ENCODE peak calls at places on chromosomes 1 and 21, in four cellular contexts. E is GM23338; K is activated CD8-positive, alpha-beta memory T cell treated with anti-CD3 and anti-CD28 coated beads for 4 hours; H is brain microvascular endothelial cell. M is an unnamed sample.

GRCh38 chr1:8825985-8826481 is 8.6 kb upstream of the RERE start:
- DNase-seq in E (no peak), K (no peak), H (peak), M (no peak)

GRCh38 chr1:75233302-75233929 is 99.2 kb downstream of the LHX8 start:
- DNase-seq in E (peak), K (no peak), H (peak), M (peak)

GRCh38 chr1:67853704-67854103 is 20.4 kb upstream of the GNG12 start:
- DNase-seq in E (peak), K (no peak), H (peak), M (peak)

GRCh38 chr1:26855636-26856035 is 7.3 kb upstream of the SFN start:
- DNase-seq in E (no peak), K (no peak), H (no peak), M (no peak)

GRCh38 chr1:30754684-30755171 is 2.8 kb downstream of the LAPTM5 start:
- DNase-seq in E (no peak), K (no peak), H (no peak), M (no peak)

GRCh38 chr1:159161001-159161718 is 10.3 kb upstream of the CADM3 start:
- DNase-seq in E (peak), K (peak), H (peak), M (peak)

GRCh38 chr1:24929876-24930702 is at the start of gene RUNX3:
- DNase-seq in E (peak), K (peak), H (no peak), M (no peak)

GRCh38 chr1:187481581-187482148 is 652.9 kb downstream of the PLA2G4A start:
- DNase-seq in E (no peak), K (no peak), H (no peak), M (no peak)

GRCh38 chr1:32172621-32173245 is 6.7 kb upstream of the TXLNA start:
- DNase-seq in E (no peak), K (no peak), H (no peak), M (no peak)

GRCh38 chr1:17588048-17588781 is 48.7 kb downstream of the ARHGEF10L start:
- DNase-seq in E (peak), K (no peak), H (no peak), M (peak)

GRCh38 chr21:46099476-46099875 is 1.6 kb downstream of the COL6A2 start:
- DNase-seq in E (peak), K (no peak), H (no peak), M (no peak)

GRCh38 chr1:54282101-54282847 is 82.3 kb downstream of the MRPL37 start:
- DNase-seq in E (no peak), K (no peak), H (no peak), M (no peak)

GRCh38 chr1:69263982-69264381 is 303.7 kb upstream of the LRRC7 start:
- DNase-seq in E (no peak), K (no peak), H (no peak), M (peak)

GRCh38 chr1:60431593-60431992 is 358.0 kb upstream of the C1orf87 start:
- DNase-seq in E (no peak), K (no peak), H (no peak), M (no peak)

GRCh38 chr1:116503535-116504307 is 67.1 kb downstream of the CD58 start:
- DNase-seq in E (peak), K (no peak), H (no peak), M (no peak)

GRCh38 chr1:184350573-184350972 is 36.3 kb upstream of the C1orf21 start:
- DNase-seq in E (no peak), K (no peak), H (no peak), M (no peak)

GRCh38 chr1:116794804-116795481 is 40.7 kb downstream of the CD2 start:
- DNase-seq in E (no peak), K (no peak), H (no peak), M (no peak)

GRCh38 chr1:12554521-12555305 is 63.3 kb downstream of the DHRS3 start:
- DNase-seq in E (no peak), K (no peak), H (no peak), M (no peak)

GRCh38 chr1:205042911-205043806 is at the start of gene CNTN2:
- DNase-seq in E (peak), K (no peak), H (no peak), M (no peak)

GRCh38 chr1:35574655-35575400 is 1.7 kb downstream of the TFAP2E start:
- DNase-seq in E (peak), K (no peak), H (no peak), M (no peak)

GRCh38 chr1:111140680-111140967 is 601 bp downstream of the CEPT1 start:
- DNase-seq in E (peak), K (no peak), H (peak), M (peak)

GRCh38 chr21:32515869-32516268 is 69.5 kb downstream of the TCP10L start:
- DNase-seq in E (no peak), K (no peak), H (peak), M (no peak)

GRCh38 chr1:24946861-24947658 is 17.0 kb upstream of the RUNX3 start:
- DNase-seq in E (no peak), K (no peak), H (peak), M (no peak)

GRCh38 chr1:223039990-223040389 is 103.1 kb downstream of the TLR5 start:
- DNase-seq in E (no peak), K (no peak), H (no peak), M (no peak)

GRCh38 chr1:155254714-155255242 is 505 bp downstream of the ENTREP3 start:
- DNase-seq in E (no peak), K (no peak), H (no peak), M (no peak)

GRCh38 chr1:202811296-202812175 is 782 bp downstream of the PCAT6 start:
- DNase-seq in E (peak), K (no peak), H (no peak), M (no peak)

GRCh38 chr1:95780836-95781235 is 546.8 kb downstream of the RWDD3 start:
- DNase-seq in E (peak), K (no peak), H (no peak), M (no peak)

GRCh38 chr1:111671849-111672248 is 52.3 kb downstream of the RAP1A start:
- DNase-seq in E (no peak), K (no peak), H (no peak), M (no peak)

GRCh38 chr1:230476622-230477003 is 50.5 kb upstream of the PGBD5 start:
- DNase-seq in E (no peak), K (no peak), H (no peak), M (no peak)

GRCh38 chr21:24163539-24163938 is 1443.7 kb downstream of the MRPL39 start:
- DNase-seq in E (no peak), K (no peak), H (no peak), M (no peak)

GRCh38 chr1:30283199-30283962 is 440.0 kb downstream of the MATN1 start:
- DNase-seq in E (no peak), K (no peak), H (no peak), M (no peak)

GRCh38 chr1:107525146-107525545 is 384.3 kb downstream of the NTNG1 start:
- DNase-seq in E (no peak), K (no peak), H (no peak), M (no peak)

M was measured in astrocyte of the cerebellum.